ENCODE peak calls at places on chromosomes 11 and 22, in four cellular contexts. G, K, U and J are unnamed samples.

GRCh38 chr22:26995222-26995621 is 337.8 kb downstream of the MIAT start:
- DNase-seq in K (no peak), U (no peak), G (no peak), J (no peak)

GRCh38 chr11:113991170-113991569 is 16.3 kb downstream of the HTR3A start:
- DNase-seq in G (peak), U (no peak), K (no peak), J (no peak)

GRCh38 chr11:44854146-44854545 is 96.5 kb downstream of the TP53I11 start:
- DNase-seq in K (no peak), G (no peak), U (no peak), J (no peak)

GRCh38 chr11:90235536-90235935 is 12.7 kb upstream of the CHORDC1 start:
- DNase-seq in K (no peak), G (no peak), U (no peak), J (no peak)

GRCh38 chr11:62671272-62671603 is 235 bp upstream of the UQCC3 start:
- DNase-seq in U (no peak), G (no peak), K (no peak), J (no peak)

GRCh38 chr22:29940526-29940925 is 57.6 kb downstream of the MTMR3 start:
- DNase-seq in G (no peak), K (no peak), U (no peak), J (no peak)

GRCh38 chr22:50473855-50474671 is 772 bp downstream of the SBF1 start:
- DNase-seq in U (no peak), G (peak), K (no peak), J (no peak)

GRCh38 chr11:68839953-68840641 is 1.6 kb downstream of the CPT1A start:
- DNase-seq in K (no peak), G (peak), U (no peak), J (no peak)

GRCh38 chr11:65794570-65795510 is 8.0 kb downstream of the OVOL1 start:
- DNase-seq in U (no peak), G (no peak), K (no peak), J (no peak)

GRCh38 chr11:46247664-46248063 is 29.8 kb upstream of the CREB3L1 start:
- DNase-seq in U (no peak), G (peak), K (no peak), J (no peak)

GRCh38 chr22:39489094-39490068 is 12.7 kb upstream of the MIEF1 start:
- DNase-seq in G (no peak), U (no peak), K (no peak), J (no peak)
- TF ChIP-seq CTCF in G (no peak), U (no peak), K (no peak), J (no peak)

GRCh38 chr11:19116971-19117759 is at the start of gene ZDHHC13:
- DNase-seq in K (peak), G (peak), U (peak), J (peak)
- TF ChIP-seq CTCF in K (no peak), G (peak), U (peak), J (peak)

DNA sequence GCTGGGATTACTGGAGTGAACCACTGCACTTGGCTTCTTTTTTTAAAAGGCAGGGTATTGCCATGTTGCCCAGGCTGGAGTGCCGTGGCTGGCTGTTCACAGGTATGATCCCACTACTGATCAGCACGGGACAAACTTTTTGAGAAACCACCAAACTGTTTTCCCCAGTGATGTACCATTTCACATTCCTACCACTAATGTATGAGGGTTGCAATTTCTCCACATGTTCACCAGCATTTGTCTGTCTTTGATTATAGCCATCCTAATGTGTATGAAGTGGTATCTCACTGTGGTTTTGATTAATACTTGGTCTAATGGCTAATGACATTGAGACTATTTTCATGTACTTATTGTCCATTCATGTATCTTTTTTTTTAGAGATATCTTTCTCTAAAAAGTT is 41.5 kb upstream of the EP300 start:
- DNase-seq in G (no peak), U (no peak), K (no peak), J (no peak)
- TF ChIP-seq CTCF in G (no peak), U (no peak), K (no peak), J (peak)

GRCh38 chr11:534197-534591 is 1.2 kb downstream of the HRAS start:
- DNase-seq in G (no peak), K (no peak), U (no peak), J (no peak)

GRCh38 chr11:533049-533585 is 2.3 kb downstream of the HRAS start:
- DNase-seq in K (no peak), U (no peak), G (no peak), J (no peak)

GRCh38 chr11:533586-534196 is 1.7 kb downstream of the HRAS start:
- DNase-seq in U (no peak), K (no peak), G (no peak), J (no peak)

GRCh38 chr11:535519-536454 is at the start of gene HRAS:
- DNase-seq in U (peak), G (peak), K (peak), J (peak)

DNA sequence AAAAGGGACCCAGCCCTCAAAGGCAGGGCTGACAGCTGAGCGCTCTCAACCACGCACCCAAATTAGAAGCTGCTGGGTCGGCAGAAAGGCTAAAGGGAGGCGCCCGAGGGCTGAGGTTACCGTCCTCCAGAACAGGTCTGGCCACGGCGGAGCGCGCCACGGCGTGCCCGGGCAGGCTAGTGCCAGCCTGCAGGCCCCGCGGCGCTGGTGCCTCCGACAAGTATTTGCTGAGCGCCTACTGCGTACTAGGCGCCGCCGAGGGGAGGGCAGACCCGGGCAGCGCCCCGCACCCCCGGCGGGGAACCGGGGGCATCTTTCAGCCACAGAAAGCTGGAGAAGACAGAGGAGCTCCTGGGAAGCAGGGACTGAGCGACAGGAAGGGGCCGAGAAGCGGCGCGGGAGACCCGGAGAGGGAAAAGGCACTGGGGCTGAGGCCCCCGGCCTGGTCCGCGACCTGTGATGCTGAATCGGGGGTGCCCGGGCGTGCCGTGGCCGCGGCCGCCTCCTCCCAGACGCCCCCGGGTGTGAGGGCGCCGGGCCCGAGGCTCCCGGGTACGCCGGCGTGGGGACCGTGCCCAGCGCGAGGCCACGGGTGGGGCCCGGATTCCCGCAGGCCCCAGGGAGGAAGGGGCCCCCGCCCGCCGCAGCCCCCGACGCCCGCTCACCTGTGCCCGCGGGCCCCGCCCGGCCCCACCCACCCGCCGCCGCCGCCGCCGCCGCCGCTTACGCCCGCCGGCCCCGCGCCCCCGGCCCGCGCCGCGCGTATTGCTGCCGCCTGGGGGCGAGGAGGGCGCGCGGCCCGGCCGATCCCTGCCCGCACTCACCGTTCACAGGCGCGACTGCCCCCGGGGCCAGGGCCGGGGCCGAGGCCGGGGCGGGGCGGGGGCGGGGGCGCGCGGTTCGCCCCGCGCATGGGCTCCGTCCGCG is 521 bp downstream of the HRAS start:
- DNase-seq in G (peak), K (no peak), U (peak), J (no peak)
- TF ChIP-seq CTCF in G (peak), K (no peak), U (no peak), J (no peak)

GRCh38 chr22:40053460-40053859 is 58.7 kb downstream of the FAM83F start:
- DNase-seq in K (no peak), U (no peak), G (no peak), J (no peak)
- TF ChIP-seq CTCF in K (no peak), U (no peak), G (no peak), J (no peak)

DNA sequence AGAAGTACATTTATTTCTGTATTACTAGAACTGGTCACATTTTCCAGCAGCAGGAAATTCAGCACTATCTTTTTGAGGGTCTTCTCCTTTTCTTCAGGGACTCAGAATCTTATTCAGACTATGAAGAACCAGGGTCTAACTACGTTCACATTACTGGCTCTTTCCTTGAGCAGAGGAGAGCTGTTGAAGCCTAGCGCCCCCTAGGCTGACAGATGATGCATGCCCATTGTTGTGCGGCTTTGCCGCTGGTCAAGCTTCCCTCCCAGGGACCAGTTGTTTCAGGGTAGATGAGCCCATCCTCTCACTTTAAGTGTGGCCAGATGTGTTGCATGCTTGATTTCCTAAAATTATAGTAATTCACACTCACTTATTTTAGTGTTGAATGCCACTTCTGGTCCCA is 168.2 kb upstream of the PDGFD start:
- DNase-seq in K (no peak), G (peak), U (no peak), J (no peak)
- TF ChIP-seq CTCF in K (no peak), G (peak), U (peak), J (no peak)

GRCh38 chr22:21665047-21665851 is 563 bp upstream of the PPIL2 start:
- DNase-seq in K (no peak), U (no peak), G (no peak), J (no peak)
- TF ChIP-seq CTCF in K (no peak), U (no peak), G (no peak), J (no peak)

DNA sequence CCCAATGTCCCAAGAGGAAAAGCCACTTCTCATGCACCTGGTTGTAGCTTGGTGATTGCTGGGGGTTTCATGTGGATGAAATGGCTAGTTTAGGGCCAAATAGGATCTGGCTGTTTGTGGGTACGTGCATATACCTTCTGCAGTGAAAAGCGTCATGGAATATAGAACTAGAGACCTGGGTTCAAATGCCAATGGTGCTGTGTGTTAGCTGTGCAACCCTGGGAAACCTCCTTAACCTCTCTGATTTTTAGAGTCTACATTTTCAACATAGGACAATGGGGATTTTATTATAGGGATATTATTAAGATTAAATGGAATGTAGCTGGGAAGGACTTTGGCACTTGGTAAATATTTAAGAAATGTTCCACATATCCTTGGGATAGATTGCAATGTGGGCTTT is 112.5 kb upstream of the E2F8 start:
- DNase-seq in G (no peak), K (no peak), U (no peak), J (no peak)
- TF ChIP-seq CTCF in G (no peak), K (no peak), U (no peak), J (no peak)

GRCh38 chr11:12914401-12914912 is 94.7 kb upstream of the RASSF10 start:
- DNase-seq in K (peak), G (no peak), U (no peak), J (peak)
- TF ChIP-seq CTCF in K (peak), G (peak), U (peak), J (peak)

DNA sequence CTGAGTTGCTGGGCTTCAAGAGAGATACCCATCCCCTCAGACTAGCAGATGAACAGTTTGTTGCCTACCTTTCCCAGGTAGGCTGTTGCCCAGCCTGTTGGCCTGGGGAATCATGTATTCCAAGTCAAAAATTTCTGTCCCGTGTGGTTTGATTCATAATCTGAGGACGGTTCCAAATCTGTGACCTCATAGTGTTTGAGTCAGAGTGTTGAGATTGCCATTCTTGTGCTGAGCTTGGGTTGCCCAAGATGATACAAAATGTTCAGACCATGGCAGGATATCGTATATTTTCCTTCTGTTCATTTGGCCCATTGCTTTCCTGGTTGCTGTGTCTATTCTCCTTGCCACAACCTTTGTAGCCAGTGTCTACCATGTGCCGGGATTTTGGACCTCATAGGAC is 64.3 kb downstream of the CYB5R2 start:
- DNase-seq in G (no peak), U (no peak), K (no peak), J (no peak)
- TF ChIP-seq CTCF in G (no peak), U (no peak), K (no peak), J (no peak)